ENCODE peak calls at places on chromosomes 12 and 14, in four cellular contexts. One of them, this sample, is unnamed.

GRCh38 chr12:106527356-106527755 is 55.4 kb upstream of the RFX4 start:
- DNase-seq in mucosa of descending colon: no peak
- DNase-seq in upper lobe of right lung: no peak
- DNase-seq in fibroblast of gingiva: no peak
- DNase-seq in this sample: no peak

GRCh38 chr14:24119691-24120090 is 4.9 kb upstream of the NRL start:
- DNase-seq in mucosa of descending colon: no peak
- DNase-seq in upper lobe of right lung: no peak
- DNase-seq in fibroblast of gingiva: no peak
- DNase-seq in this sample: no peak

GRCh38 chr14:96268426-96269358 is 12.7 kb downstream of the BDKRB1 start:
- DNase-seq in mucosa of descending colon: no peak
- DNase-seq in fibroblast of gingiva: peak
- DNase-seq in upper lobe of right lung: no peak
- DNase-seq in this sample: peak

GRCh38 chr14:53152627-53152908 is 555 bp downstream of the DDHD1 start:
- DNase-seq in fibroblast of gingiva: peak
- DNase-seq in upper lobe of right lung: no peak
- DNase-seq in mucosa of descending colon: no peak
- DNase-seq in this sample: no peak

GRCh38 chr14:72738181-72738611 is 155.7 kb downstream of the DPF3 start:
- DNase-seq in upper lobe of right lung: no peak
- DNase-seq in fibroblast of gingiva: no peak
- DNase-seq in mucosa of descending colon: no peak
- DNase-seq in this sample: no peak

GRCh38 chr14:20614038-20614840 is 23.1 kb upstream of the RNASE12 start:
- DNase-seq in fibroblast of gingiva: no peak
- DNase-seq in mucosa of descending colon: peak
- DNase-seq in upper lobe of right lung: no peak
- DNase-seq in this sample: no peak

GRCh38 chr12:123064885-123065619 is 84.6 kb downstream of the ARL6IP4 start:
- DNase-seq in fibroblast of gingiva: no peak
- DNase-seq in mucosa of descending colon: no peak
- DNase-seq in upper lobe of right lung: no peak
- DNase-seq in this sample: no peak

GRCh38 chr12:120914794-120915193 is 10.6 kb upstream of the SPPL3 start:
- DNase-seq in upper lobe of right lung: no peak
- DNase-seq in fibroblast of gingiva: no peak
- DNase-seq in mucosa of descending colon: no peak
- DNase-seq in this sample: no peak

GRCh38 chr12:98745578-98746391 is 100.7 kb downstream of the APAF1 start:
- DNase-seq in mucosa of descending colon: no peak
- DNase-seq in upper lobe of right lung: no peak
- DNase-seq in fibroblast of gingiva: peak
- DNase-seq in this sample: no peak

GRCh38 chr12:6613015-6613775 is 6.0 kb upstream of the CHD4 start:
- DNase-seq in upper lobe of right lung: peak
- DNase-seq in mucosa of descending colon: peak
- DNase-seq in fibroblast of gingiva: peak
- DNase-seq in this sample: no peak

GRCh38 chr12:11171953-11172675 is 1.1 kb downstream of the SMIM10L1 start:
- DNase-seq in upper lobe of right lung: no peak
- DNase-seq in fibroblast of gingiva: no peak
- DNase-seq in mucosa of descending colon: peak
- DNase-seq in this sample: peak

GRCh38 chr14:53161758-53162512 is 8.8 kb upstream of the DDHD1 start:
- DNase-seq in fibroblast of gingiva: no peak
- DNase-seq in upper lobe of right lung: no peak
- DNase-seq in mucosa of descending colon: no peak
- DNase-seq in this sample: no peak

GRCh38 chr14:55028476-55028875 is 1.4 kb downstream of the SOCS4 start:
- DNase-seq in fibroblast of gingiva: no peak
- DNase-seq in upper lobe of right lung: no peak
- DNase-seq in mucosa of descending colon: no peak
- DNase-seq in this sample: no peak

GRCh38 chr12:102351326-102351725 is 129.0 kb downstream of the IGF1 start:
- DNase-seq in upper lobe of right lung: no peak
- DNase-seq in fibroblast of gingiva: no peak
- DNase-seq in mucosa of descending colon: no peak
- DNase-seq in this sample: no peak

GRCh38 chr14:30223385-30223785 is 295.7 kb upstream of the PRKD1 start:
- DNase-seq in fibroblast of gingiva: peak
- DNase-seq in upper lobe of right lung: peak
- DNase-seq in mucosa of descending colon: peak
- DNase-seq in this sample: peak

GRCh38 chr12:6279631-6280030 is 30.9 kb upstream of the PLEKHG6 start:
- DNase-seq in upper lobe of right lung: peak
- DNase-seq in fibroblast of gingiva: no peak
- DNase-seq in mucosa of descending colon: no peak
- DNase-seq in this sample: no peak

GRCh38 chr12:25771062-25771461 is 187.4 kb upstream of the RASSF8 start:
- DNase-seq in mucosa of descending colon: no peak
- DNase-seq in fibroblast of gingiva: peak
- DNase-seq in upper lobe of right lung: no peak
- DNase-seq in this sample: no peak

GRCh38 chr12:6178981-6179761 is 21.0 kb upstream of the CD9 start:
- DNase-seq in mucosa of descending colon: no peak
- DNase-seq in fibroblast of gingiva: no peak
- DNase-seq in upper lobe of right lung: no peak
- DNase-seq in this sample: no peak

GRCh38 chr14:35028435-35028834 is 17.6 kb upstream of the FAM177A1 start:
- DNase-seq in mucosa of descending colon: no peak
- DNase-seq in fibroblast of gingiva: no peak
- DNase-seq in upper lobe of right lung: no peak
- DNase-seq in this sample: no peak